ENCODE peak calls at places on chromosomes 13 and 19, in four cellular contexts. R is HCT116, X is HepG2, S is SK-N-SH. Y is an unnamed sample.

GRCh38 chr13:30120133-30120822 is 187.1 kb downstream of the KATNAL1 start:
- DNase-seq in R (no peak), X (no peak), S (no peak), Y (no peak)

GRCh38 chr13:90230311-90230710 is 1117.2 kb upstream of the MIR17HG start:
- DNase-seq in R (no peak), X (no peak), S (no peak), Y (no peak)

GRCh38 chr19:49362926-49363264 is 679 bp upstream of the TEAD2 start:
- DNase-seq in R (no peak), X (peak), S (peak), Y (peak)

GRCh38 chr19:49152218-49152550 is 3.0 kb downstream of the HRC start:
- DNase-seq in R (no peak), X (no peak), S (no peak), Y (no peak)

GRCh38 chr19:37928527-37929286 is 21.7 kb downstream of the SIPA1L3 start:
- DNase-seq in R (no peak), X (no peak), S (no peak), Y (no peak)

GRCh38 chr13:51739403-51740112 is 64.4 kb downstream of the DHRS12 start:
- DNase-seq in R (no peak), X (no peak), S (no peak), Y (no peak)

GRCh38 chr19:6260912-6261636 is 18.7 kb downstream of the MLLT1 start:
- DNase-seq in R (no peak), X (peak), S (peak), Y (peak)

GRCh38 chr13:20340759-20341161 is 108.6 kb upstream of the GJB6 start:
- DNase-seq in R (no peak), X (no peak), S (no peak), Y (no peak)

GRCh38 chr13:105365831-105366230 is 1169.6 kb downstream of the EFNB2 start:
- DNase-seq in R (no peak), X (no peak), S (no peak), Y (no peak)

GRCh38 chr19:6663236-6664187 is 6.4 kb downstream of the TNFSF14 start:
- DNase-seq in R (no peak), X (no peak), S (no peak), Y (no peak)

GRCh38 chr13:75587679-75588078 is 38.1 kb downstream of the UCHL3 start:
- DNase-seq in R (no peak), X (peak), S (no peak), Y (no peak)

GRCh38 chr19:52492991-52493470 is 34.4 kb upstream of the ZNF808 start:
- DNase-seq in R (no peak), X (no peak), S (peak), Y (peak)

GRCh38 chr19:54729416-54730188 is 5.4 kb downstream of the KIR3DL3 start:
- DNase-seq in R (no peak), X (no peak), S (no peak), Y (no peak)

GRCh38 chr19:50565984-50566903 is 2.0 kb downstream of the LRRC4B start:
- DNase-seq in R (no peak), X (no peak), S (no peak), Y (no peak)

GRCh38 chr13:107242138-107242537 is 674.2 kb upstream of the ARGLU1 start:
- DNase-seq in R (no peak), X (no peak), S (no peak), Y (no peak)

GRCh38 chr13:26855071-26855470 is 94.5 kb upstream of the GPR12 start:
- DNase-seq in R (no peak), X (no peak), S (no peak), Y (no peak)

GRCh38 chr19:54485846-54486245 is 12.8 kb upstream of the CDC42EP5 start:
- DNase-seq in R (no peak), X (no peak), S (no peak), Y (no peak)

GRCh38 chr13:108961542-108962125 is 332.2 kb downstream of the MYO16 start:
- DNase-seq in R (peak), X (peak), S (peak), Y (peak)

GRCh38 chr19:58558066-58558622 is at the start of gene UBE2M:
- DNase-seq in R (no peak), X (no peak), S (no peak), Y (no peak)

GRCh38 chr19:11699931-11700794 is 38.6 kb downstream of the ZNF823 start:
- DNase-seq in R (peak), X (peak), S (peak), Y (peak)

GRCh38 chr13:110396913-110397379 is 89.9 kb downstream of the COL4A2 start:
- DNase-seq in R (no peak), X (no peak), S (no peak), Y (no peak)

GRCh38 chr19:18418725-18419194 is 438 bp upstream of the SSBP4 start:
- DNase-seq in R (no peak), X (no peak), S (no peak), Y (no peak)

GRCh38 chr19:29516358-29516725 is 9.5 kb upstream of the VSTM2B start:
- DNase-seq in R (no peak), X (no peak), S (no peak), Y (no peak)

GRCh38 chr19:48745208-48745995 is 1.3 kb downstream of the IZUMO1 start:
- DNase-seq in R (no peak), X (peak), S (peak), Y (peak)

GRCh38 chr13:61036715-61037114 is 378.9 kb downstream of the PCDH20 start:
- DNase-seq in R (no peak), X (no peak), S (no peak), Y (no peak)

GRCh38 chr19:6677924-6678689 is 8.1 kb upstream of the TNFSF14 start:
- DNase-seq in R (no peak), X (no peak), S (peak), Y (no peak)

GRCh38 chr19:50791594-50792245 is 1.5 kb downstream of the ACP4 start:
- DNase-seq in R (no peak), X (no peak), S (peak), Y (no peak)

GRCh38 chr13:25990801-25991200 is 61.0 kb downstream of the SHISA2 start:
- DNase-seq in R (no peak), X (no peak), S (no peak), Y (no peak)

GRCh38 chr13:30429721-30430694 is 7.7 kb downstream of the UBE2L5 start:
- DNase-seq in R (peak), X (no peak), S (no peak), Y (no peak)

GRCh38 chr19:20367811-20368294 is 197.7 kb downstream of the ZNF737 start:
- DNase-seq in R (no peak), X (no peak), S (no peak), Y (no peak)

GRCh38 chr13:84263354-84264069 is 381.2 kb upstream of the SLITRK1 start:
- DNase-seq in R (no peak), X (no peak), S (no peak), Y (peak)

GRCh38 chr13:95317037-95317989 is 16.1 kb upstream of the ABCC4 start:
- DNase-seq in R (no peak), X (no peak), S (no peak), Y (no peak)

GRCh38 chr19:55358943-55359908 is 3.8 kb downstream of the GARIN5B start:
- DNase-seq in R (no peak), X (no peak), S (no peak), Y (no peak)

GRCh38 chr19:19900124-19900523 is 622 bp upstream of the ZNF93 start:
- DNase-seq in R (no peak), X (no peak), S (peak), Y (no peak)

GRCh38 chr13:46562152-46562551 is 9.2 kb downstream of the LRCH1 start:
- DNase-seq in R (no peak), X (no peak), S (no peak), Y (no peak)

GRCh38 chr19:41537789-41538188 is 38.2 kb upstream of the CEACAM21 start:
- DNase-seq in R (no peak), X (peak), S (no peak), Y (peak)

GRCh38 chr13:25489238-25489637 is 117.5 kb downstream of the ATP8A2 start:
- DNase-seq in R (no peak), X (no peak), S (no peak), Y (no peak)

GRCh38 chr13:49927755-49928154 is 8.4 kb downstream of the SPRYD7 start:
- DNase-seq in R (no peak), X (no peak), S (no peak), Y (no peak)
- TF ChIP-seq JUND in R (no peak), X (no peak), S (no peak), Y (no peak)

GRCh38 chr19:45076029-45076850 is at the start of gene ZNF296:
- DNase-seq in R (peak), X (peak), S (no peak), Y (peak)
- TF ChIP-seq JUND in R (no peak), X (no peak), S (no peak), Y (no peak)

GRCh38 chr13:112733661-112734379 is 44.0 kb downstream of the ATP11A start:
- DNase-seq in R (no peak), X (no peak), S (peak), Y (no peak)

GRCh38 chr13:112734696-112735547 is 45.1 kb downstream of the ATP11A start:
- DNase-seq in R (no peak), X (no peak), S (no peak), Y (no peak)

GRCh38 chr13:112731667-112732616 is 42.1 kb downstream of the ATP11A start:
- DNase-seq in R (no peak), X (no peak), S (no peak), Y (no peak)

GRCh38 chr13:112733112-112733511 is 43.3 kb downstream of the ATP11A start:
- DNase-seq in R (no peak), X (no peak), S (peak), Y (no peak)

DNA sequence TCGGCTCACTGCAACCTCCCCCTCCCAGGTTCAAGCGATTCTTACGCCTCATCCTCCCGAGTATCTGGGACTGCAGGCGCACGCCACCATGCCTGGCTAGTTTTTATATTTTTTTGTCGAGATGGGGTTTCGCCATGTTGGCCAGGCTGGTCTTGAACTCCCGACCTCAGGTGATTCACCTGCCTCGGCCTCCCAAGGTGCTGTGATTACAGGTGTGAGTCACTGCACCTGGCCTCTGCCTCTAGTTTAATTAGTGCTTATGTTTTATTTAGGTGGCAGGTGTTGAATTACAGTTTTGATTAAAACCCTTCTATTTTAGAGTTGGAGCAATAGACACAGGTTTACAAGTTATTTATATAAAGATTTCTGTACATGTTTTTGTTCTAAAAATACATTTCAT is 42.8 kb downstream of the ATP11A start:
- DNase-seq in R (no peak), X (no peak), S (no peak), Y (no peak)
- TF ChIP-seq JUND in R (no peak), X (no peak), S (no peak), Y (no peak)

GRCh38 chr19:579111-579841 is 6.9 kb downstream of the BSG start:
- DNase-seq in R (no peak), X (no peak), S (no peak), Y (no peak)
- TF ChIP-seq JUND in R (no peak), X (no peak), S (no peak), Y (no peak)

GRCh38 chr19:35400773-35401100 is 29.9 kb downstream of the GPR42 start:
- DNase-seq in R (no peak), X (no peak), S (no peak), Y (no peak)

GRCh38 chr19:35399948-35400772 is 29.3 kb downstream of the GPR42 start:
- DNase-seq in R (no peak), X (no peak), S (no peak), Y (no peak)

GRCh38 chr19:35399231-35399630 is 28.4 kb downstream of the GPR42 start:
- DNase-seq in R (no peak), X (no peak), S (no peak), Y (no peak)

GRCh38 chr19:35404879-35405622 is 34.2 kb downstream of the GPR42 start:
- DNase-seq in R (no peak), X (peak), S (no peak), Y (no peak)

DNA sequence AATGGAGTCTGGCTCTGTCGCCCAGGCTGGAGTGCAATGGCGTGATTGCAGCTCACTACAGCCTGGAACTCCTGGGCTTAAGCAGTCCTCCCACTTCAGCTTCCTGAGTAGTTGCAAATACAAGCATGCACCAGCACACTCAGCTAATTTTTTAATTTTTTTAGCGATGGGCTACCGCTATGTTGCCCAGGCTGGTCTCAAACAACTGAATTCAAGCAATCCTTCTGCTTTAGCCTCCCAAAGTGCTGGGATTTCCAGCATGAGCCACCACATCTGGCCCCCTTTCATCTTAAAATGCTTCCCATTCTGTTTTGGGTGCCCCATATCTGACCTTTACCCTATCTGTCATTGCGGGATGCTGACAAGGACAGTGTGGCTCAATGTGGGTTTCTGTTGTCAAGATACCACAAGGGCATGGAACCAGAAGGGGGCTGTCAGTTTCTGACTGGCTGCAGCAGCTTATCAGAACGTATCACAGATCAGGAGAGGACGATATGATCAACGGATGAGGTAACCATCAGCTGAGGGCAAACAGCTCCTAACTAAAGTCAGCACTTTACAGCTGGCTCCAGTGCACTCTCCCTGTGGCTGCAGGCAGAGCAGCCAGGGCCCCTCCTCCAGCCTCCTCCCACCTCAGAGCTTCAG is 32.4 kb downstream of the GPR42 start:
- DNase-seq in R (no peak), X (no peak), S (no peak), Y (no peak)
- TF ChIP-seq JUND in R (no peak), X (no peak), S (no peak), Y (no peak)

DNA sequence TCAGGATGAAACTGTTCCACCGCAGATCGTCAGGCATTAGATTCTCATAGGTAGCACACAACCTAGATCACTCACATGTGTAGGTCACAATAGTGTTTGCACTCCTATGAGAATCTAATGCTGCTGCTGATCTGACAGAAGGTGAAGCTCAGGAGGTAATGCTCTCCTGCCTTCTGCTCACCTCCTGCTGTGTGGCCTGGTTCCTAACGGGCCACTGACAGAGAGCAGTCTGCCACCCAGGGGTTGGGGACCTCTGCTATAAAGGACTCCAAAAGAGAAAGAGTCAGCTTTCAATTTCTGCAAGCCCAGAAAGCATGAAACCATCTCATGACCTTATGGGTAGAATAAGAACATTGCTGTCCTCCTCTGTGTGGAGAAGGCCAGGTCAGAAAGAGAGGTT is 43.5 kb upstream of the PCCA start:
- DNase-seq in R (no peak), X (no peak), S (no peak), Y (no peak)
- TF ChIP-seq JUND in R (no peak), X (no peak), S (no peak), Y (no peak)

Y was measured in T47D.